ENCODE peak calls at places on chromosomes 5 and 9, in six cellular contexts. A, Q, Y, L, B and J are unnamed samples.

GRCh38 chr5:132665681-132666080 is 7.7 kb downstream of the IL13 start:
- DNase-seq in A (no peak), Q (no peak), Y (no peak), L (no peak), B (no peak), J (no peak)

GRCh38 chr9:137194909-137195308 is 5.6 kb downstream of the TPRN start:
- DNase-seq in A (no peak), Q (no peak), Y (no peak), L (no peak), B (no peak), J (no peak)

GRCh38 chr5:169706758-169707450 is 69.8 kb downstream of the DOCK2 start:
- DNase-seq in A (no peak), Q (no peak), Y (no peak), L (no peak), B (no peak), J (no peak)

GRCh38 chr5:124052201-124052600 is 540.2 kb downstream of the CSNK1G3 start:
- DNase-seq in A (no peak), Q (no peak), Y (no peak), L (no peak), B (no peak), J (no peak)

GRCh38 chr9:131117111-131117761 is 8.2 kb upstream of the NUP214 start:
- DNase-seq in A (no peak), Q (no peak), Y (peak), L (no peak), B (peak), J (no peak)

GRCh38 chr9:129763235-129763917 is 10.5 kb upstream of the PTGES start:
- DNase-seq in A (no peak), Q (peak), Y (no peak), L (no peak), B (no peak), J (no peak)

GRCh38 chr9:37758747-37759146 is 5.1 kb downstream of the TRMT10B start:
- DNase-seq in A (no peak), Q (no peak), Y (no peak), L (no peak), B (no peak), J (no peak)

GRCh38 chr9:128995791-128996190 is 32.3 kb downstream of the SH3GLB2 start:
- DNase-seq in A (no peak), Q (no peak), Y (peak), L (no peak), B (no peak), J (no peak)

GRCh38 chr9:125971895-125972729 is 224.9 kb downstream of the PBX3 start:
- DNase-seq in A (no peak), Q (no peak), Y (no peak), L (no peak), B (no peak), J (no peak)

GRCh38 chr9:112065781-112066606 is 109.1 kb downstream of the SUSD1 start:
- DNase-seq in A (no peak), Q (peak), Y (peak), L (no peak), B (no peak), J (no peak)

GRCh38 chr9:80839821-80840670 is 849.3 kb downstream of the TLE1 start:
- DNase-seq in A (no peak), Q (no peak), Y (no peak), L (no peak), B (no peak), J (no peak)

GRCh38 chr9:129455151-129455995 is 165.5 kb downstream of the C9orf50 start:
- DNase-seq in A (no peak), Q (no peak), Y (no peak), L (no peak), B (no peak), J (no peak)

GRCh38 chr9:93950619-93951601 is 4.2 kb downstream of the BARX1 start:
- DNase-seq in A (no peak), Q (no peak), Y (peak), L (no peak), B (no peak), J (peak)

GRCh38 chr5:95823241-95823737 is 763 bp upstream of the GLRX start:
- DNase-seq in A (peak), Q (no peak), Y (no peak), L (no peak), B (peak), J (no peak)

GRCh38 chr9:16901589-16901988 is 31.1 kb upstream of the BNC2 start:
- DNase-seq in A (no peak), Q (no peak), Y (no peak), L (no peak), B (no peak), J (no peak)

GRCh38 chr5:128105203-128105602 is 21.6 kb downstream of the SLC12A2 start:
- DNase-seq in A (peak), Q (no peak), Y (no peak), L (no peak), B (no peak), J (no peak)

GRCh38 chr5:178460598-178461425 is 129.4 kb downstream of the COL23A1 start:
- DNase-seq in A (peak), Q (peak), Y (peak), L (no peak), B (peak), J (peak)

GRCh38 chr5:154528005-154528594 is 50.1 kb upstream of the HAND1 start:
- DNase-seq in A (no peak), Q (no peak), Y (no peak), L (no peak), B (peak), J (no peak)

GRCh38 chr5:174188300-174188699 is 142.8 kb downstream of the NSG2 start:
- DNase-seq in A (no peak), Q (no peak), Y (no peak), L (no peak), B (peak), J (no peak)

GRCh38 chr9:100229561-100229960 is 123.2 kb downstream of the TEX10 start:
- DNase-seq in A (no peak), Q (no peak), Y (no peak), L (no peak), B (no peak), J (no peak)

GRCh38 chr5:79588645-79589044 is 23.6 kb upstream of the TENT2 start:
- DNase-seq in A (no peak), Q (no peak), Y (no peak), L (no peak), B (no peak), J (no peak)

GRCh38 chr9:127333326-127334064 is 63.5 kb upstream of the SLC2A8 start:
- DNase-seq in A (no peak), Q (no peak), Y (no peak), L (no peak), B (no peak), J (no peak)

GRCh38 chr5:115237066-115237465 is 25.6 kb downstream of the PGGT1B start:
- DNase-seq in A (no peak), Q (no peak), Y (no peak), L (no peak), B (no peak), J (no peak)

GRCh38 chr5:160317447-160317846 is 5.1 kb upstream of the CCNJL start:
- DNase-seq in A (no peak), Q (no peak), Y (no peak), L (no peak), B (no peak), J (no peak)

GRCh38 chr9:134187110-134187531 is 22.8 kb upstream of the RNU6ATAC start:
- DNase-seq in A (no peak), Q (no peak), Y (peak), L (no peak), B (peak), J (peak)

GRCh38 chr9:116497081-116497480 is 190.0 kb upstream of the TRIM32 start:
- DNase-seq in A (no peak), Q (no peak), Y (no peak), L (no peak), B (no peak), J (no peak)

GRCh38 chr9:124263800-124264426 is 6.2 kb downstream of the NEK6 start:
- DNase-seq in A (no peak), Q (no peak), Y (no peak), L (no peak), B (no peak), J (no peak)

GRCh38 chr9:83701769-83702168 is 6.0 kb downstream of the UBQLN1 start:
- DNase-seq in A (peak), Q (no peak), Y (no peak), L (no peak), B (no peak), J (no peak)

DNA sequence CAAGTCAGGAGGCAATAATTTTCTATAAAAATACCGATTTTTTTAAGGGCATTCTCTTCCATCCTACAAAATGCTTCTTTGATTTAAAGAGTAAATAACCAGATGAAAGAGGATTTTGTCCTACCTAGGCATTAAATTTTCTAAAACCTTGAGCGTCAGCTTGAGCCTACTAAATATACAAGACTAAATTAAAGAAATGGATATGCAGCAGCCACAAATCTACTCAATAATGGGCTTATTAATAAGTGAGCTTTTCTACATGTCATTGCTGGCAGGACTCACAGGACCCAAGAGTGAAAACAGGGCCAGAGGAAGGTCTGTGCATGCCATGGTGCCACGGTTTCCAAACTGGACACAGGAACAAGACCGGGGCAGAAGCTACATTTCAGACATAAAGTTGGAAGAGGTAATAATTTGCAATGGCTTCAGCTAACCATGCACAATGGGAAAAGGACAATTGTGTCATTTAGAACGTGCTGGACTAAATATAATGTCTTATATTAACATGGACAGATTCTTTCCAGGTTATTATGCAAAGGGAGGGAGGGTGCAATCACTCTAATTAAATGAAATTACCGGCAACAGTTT is 5.2 kb downstream of the WHRN start:
- DNase-seq in A (no peak), Q (no peak), Y (no peak), L (no peak), B (no peak), J (no peak)
- H3K27ac ChIP-seq in A (no peak), Q (no peak), Y (no peak), L (no peak), B (no peak), J (no peak)

DNA sequence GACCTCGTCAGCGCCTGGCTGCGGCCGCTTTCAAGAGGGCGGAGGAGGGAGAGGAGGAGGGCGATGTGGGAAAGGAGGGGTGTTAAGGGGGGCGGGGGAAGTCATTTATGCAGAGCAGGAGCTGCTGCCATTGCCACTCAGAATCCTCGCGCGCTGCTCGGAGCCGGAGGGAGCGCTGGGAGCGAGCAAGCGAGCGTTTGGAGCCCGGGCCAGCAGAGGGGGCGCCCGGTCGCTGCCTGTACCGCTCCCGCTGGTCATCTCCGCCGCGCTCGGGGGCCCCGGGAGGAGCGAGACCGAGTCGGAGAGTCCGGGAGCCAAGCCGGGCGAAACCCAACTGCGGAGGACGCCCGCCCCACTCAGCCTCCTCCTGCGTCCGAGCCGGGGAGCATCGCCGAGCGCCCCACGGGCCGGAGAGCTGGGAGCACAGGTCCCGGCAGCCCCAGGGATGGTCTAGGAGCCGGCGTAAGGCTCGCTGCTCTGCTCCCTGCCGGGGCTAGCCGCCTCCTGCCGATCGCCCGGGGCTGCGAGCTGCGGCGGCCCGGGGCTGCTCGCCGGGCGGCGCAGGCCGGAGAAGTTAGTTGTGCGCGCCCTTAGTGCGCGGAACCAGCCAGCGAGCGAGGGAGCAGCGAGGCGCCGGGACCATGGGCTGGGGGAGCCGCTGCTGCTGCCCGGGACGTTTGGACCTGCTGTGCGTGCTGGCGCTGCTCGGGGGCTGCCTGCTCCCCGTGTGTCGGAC is at the start of gene PCSK5:
- DNase-seq in A (peak), Q (peak), Y (peak), L (peak), B (peak), J (peak)
- TF ChIP-seq CTCF in A (no peak), Q (no peak), Y (peak), L (no peak), B (no peak), J (peak)

GRCh38 chr9:34124103-34124502 is 2.4 kb downstream of the DCAF12 start:
- DNase-seq in A (peak), Q (no peak), Y (no peak), L (no peak), B (no peak), J (no peak)

GRCh38 chr9:34124923-34125322 is 1.6 kb downstream of the DCAF12 start:
- DNase-seq in A (no peak), Q (no peak), Y (no peak), L (no peak), B (no peak), J (no peak)

GRCh38 chr9:34127035-34127948 is 794 bp upstream of the DCAF12 start:
- DNase-seq in A (no peak), Q (no peak), Y (no peak), L (no peak), B (no peak), J (no peak)

GRCh38 chr9:34126207-34127034 is at the start of gene DCAF12:
- DNase-seq in A (peak), Q (peak), Y (peak), L (peak), B (peak), J (peak)

DNA sequence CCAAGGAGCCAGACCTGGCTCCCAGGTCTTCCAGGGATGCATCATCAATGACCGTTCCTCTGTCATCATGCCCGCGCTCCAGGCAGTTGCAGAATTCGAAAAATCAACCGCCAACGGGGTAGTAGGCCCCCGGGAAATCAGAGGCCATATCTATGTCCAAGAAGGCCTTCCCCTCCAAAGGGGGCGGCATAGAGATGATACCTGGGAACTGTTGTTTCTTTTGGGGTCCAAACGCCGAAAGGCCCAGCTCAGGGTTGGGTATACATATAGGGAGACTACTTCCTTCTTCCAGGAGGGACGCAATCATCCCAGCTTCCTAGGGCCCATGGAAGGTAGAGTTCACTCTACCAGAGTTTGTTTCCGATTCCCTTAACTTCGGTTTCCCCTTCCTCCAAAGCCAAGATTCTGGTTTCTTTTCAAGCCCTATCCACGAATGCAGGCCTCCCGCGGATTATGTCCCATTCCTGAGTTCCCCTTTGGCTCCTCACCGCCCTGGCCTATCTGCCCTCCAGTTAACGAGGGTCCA is 754 bp downstream of the DCAF12 start:
- DNase-seq in A (no peak), Q (no peak), Y (no peak), L (no peak), B (no peak), J (no peak)
- H3K27ac ChIP-seq in A (peak), Q (peak), Y (peak), L (peak), B (peak), J (peak)

DNA sequence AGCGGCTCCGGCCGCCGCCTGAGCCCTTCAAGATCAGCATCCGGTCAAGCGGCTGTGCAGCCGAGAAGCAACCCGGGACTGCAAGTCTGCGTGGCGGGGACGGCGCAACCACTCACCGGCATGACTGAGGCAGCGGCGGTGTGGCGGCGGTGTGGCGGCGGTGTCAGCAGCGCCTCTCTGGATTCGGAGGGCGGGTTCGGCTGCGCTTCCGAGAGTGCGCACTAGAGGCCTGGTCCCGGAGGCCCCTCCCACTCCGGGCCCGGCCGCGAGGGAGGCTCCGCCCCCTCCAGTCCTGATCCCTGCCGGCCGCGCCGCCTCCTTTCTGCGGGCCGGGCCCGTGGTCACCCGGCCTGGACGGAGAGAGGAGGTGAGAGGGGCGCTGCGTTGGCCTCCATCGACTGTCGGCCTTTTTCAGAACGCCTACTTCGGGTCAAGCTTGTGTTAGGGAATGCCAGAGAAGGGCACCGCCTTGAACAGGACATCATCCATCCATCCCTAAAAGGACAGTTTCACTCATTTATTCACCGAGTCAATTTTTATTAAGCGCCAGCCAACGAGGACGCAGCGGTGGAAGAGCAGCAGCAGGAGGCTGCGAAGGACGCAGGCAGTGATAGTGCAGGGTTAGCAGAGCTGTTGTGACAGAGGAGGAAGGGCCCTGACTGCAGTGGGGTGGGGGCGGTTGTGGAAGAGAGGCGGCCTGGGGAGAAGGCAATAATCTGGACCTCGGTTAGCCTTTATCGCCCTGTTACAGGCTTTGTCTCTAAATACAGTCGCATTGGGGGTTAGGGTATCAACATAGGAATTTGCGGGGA is at the start of gene ATOX1:
- DNase-seq in A (peak), Q (peak), Y (peak), L (peak), B (peak), J (peak)
- TF ChIP-seq CTCF in A (no peak), Q (peak), Y (no peak), L (no peak), B (peak), J (peak)

GRCh38 chr5:56406221-56406620 is 173.1 kb upstream of the ANKRD55 start:
- DNase-seq in A (no peak), Q (no peak), Y (no peak), L (no peak), B (no peak), J (no peak)

GRCh38 chr5:56402273-56403223 is 169.4 kb upstream of the ANKRD55 start:
- DNase-seq in A (no peak), Q (no peak), Y (no peak), L (no peak), B (no peak), J (no peak)

GRCh38 chr5:56406838-56407237 is 173.7 kb upstream of the ANKRD55 start:
- DNase-seq in A (no peak), Q (no peak), Y (no peak), L (no peak), B (no peak), J (no peak)

GRCh38 chr5:56405536-56405935 is 172.4 kb upstream of the ANKRD55 start:
- DNase-seq in A (no peak), Q (no peak), Y (no peak), L (no peak), B (no peak), J (no peak)

DNA sequence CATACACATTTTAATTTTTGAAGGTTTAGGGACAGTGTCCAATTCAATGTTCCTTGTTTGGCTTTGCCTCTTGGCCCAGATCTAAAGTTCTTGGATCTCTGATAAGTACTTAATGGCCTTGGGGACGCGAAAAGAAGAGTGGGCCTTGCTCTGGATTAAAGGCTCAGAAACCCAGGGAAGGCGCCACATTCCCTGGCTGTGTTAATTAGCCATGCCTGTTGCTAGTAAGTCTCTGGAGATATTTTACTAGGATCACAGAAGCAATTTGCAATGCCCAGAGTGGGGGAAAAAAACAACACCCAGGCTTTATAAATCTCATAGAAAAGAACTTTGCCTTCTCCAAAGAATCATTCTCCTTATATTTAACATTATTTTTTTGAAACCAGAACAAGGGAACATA is 172.0 kb upstream of the ANKRD55 start:
- DNase-seq in A (no peak), Q (no peak), Y (no peak), L (no peak), B (no peak), J (no peak)
- H3K27ac ChIP-seq in A (no peak), Q (no peak), Y (no peak), L (no peak), B (no peak), J (no peak)

GRCh38 chr5:137731201-137731600 is 4.7 kb downstream of the KLHL3 start:
- DNase-seq in A (no peak), Q (no peak), Y (no peak), L (no peak), B (no peak), J (no peak)

GRCh38 chr5:137727623-137728022 is 8.3 kb downstream of the KLHL3 start:
- DNase-seq in A (no peak), Q (no peak), Y (no peak), L (no peak), B (no peak), J (no peak)

GRCh38 chr5:137730331-137730730 is 5.6 kb downstream of the KLHL3 start:
- DNase-seq in A (no peak), Q (no peak), Y (no peak), L (no peak), B (no peak), J (no peak)

GRCh38 chr5:137724251-137724650 is 11.6 kb downstream of the KLHL3 start:
- DNase-seq in A (no peak), Q (no peak), Y (no peak), L (no peak), B (no peak), J (no peak)

GRCh38 chr5:137728048-137728447 is 7.8 kb downstream of the KLHL3 start:
- DNase-seq in A (no peak), Q (no peak), Y (no peak), L (no peak), B (no peak), J (no peak)
- TF ChIP-seq CTCF in A (no peak), Q (no peak), Y (no peak), L (no peak), B (no peak), J (no peak)